ENCODE peak calls at places on chromosomes 2 and 18, in four cellular contexts. G, W, A and V are unnamed samples.

GRCh38 chr18:610214-610928 is 13.6 kb downstream of the CLUL1 start:
- DNase-seq in G (no peak), W (no peak), A (no peak), V (no peak)

GRCh38 chr18:48697441-48697840 is 158.6 kb downstream of the CTIF start:
- DNase-seq in G (no peak), W (no peak), A (no peak), V (no peak)

GRCh38 chr2:43221660-43222471 is 4.5 kb downstream of the ZFP36L2 start:
- DNase-seq in G (peak; percentile 85), W (peak; percentile 94), A (no peak), V (peak; percentile 70)

GRCh38 chr18:57060814-57061213 is 86.1 kb upstream of the BOD1L2 start:
- DNase-seq in G (no peak), W (no peak), A (no peak), V (no peak)

GRCh38 chr2:47276061-47276460 is 121.0 kb upstream of the STPG4 start:
- DNase-seq in G (no peak), W (no peak), A (no peak), V (no peak)

GRCh38 chr2:96899084-96899735 is 29.3 kb upstream of the SEMA4C start:
- DNase-seq in G (no peak), W (no peak), A (no peak), V (no peak)

GRCh38 chr2:220104871-220105351 is 477.5 kb downstream of the SLC4A3 start:
- DNase-seq in G (peak; percentile 12), W (no peak), A (no peak), V (peak; percentile 30)

GRCh38 chr18:70535041-70535440 is 246.2 kb downstream of the SOCS6 start:
- DNase-seq in G (no peak), W (no peak), A (no peak), V (no peak)

GRCh38 chr2:80054339-80054675 is 250.2 kb downstream of the LRRTM1 start:
- DNase-seq in G (no peak), W (no peak), A (no peak), V (no peak)

GRCh38 chr2:184463102-184463865 is 135.0 kb upstream of the ZNF804A start:
- DNase-seq in G (no peak), W (peak; percentile 42), A (no peak), V (no peak)

GRCh38 chr2:109342890-109343289 is 213.9 kb downstream of the SH3RF3 start:
- DNase-seq in G (no peak), W (no peak), A (no peak), V (no peak)

GRCh38 chr2:101556033-101556459 is 81.1 kb upstream of the RFX8 start:
- DNase-seq in G (no peak), W (peak; percentile 77), A (no peak), V (no peak)

GRCh38 chr2:56811401-56811800 is 627.6 kb downstream of the CCDC85A start:
- DNase-seq in G (no peak), W (no peak), A (no peak), V (no peak)

GRCh38 chr2:47354013-47354816 is 48.7 kb upstream of the MSH2 start:
- DNase-seq in G (peak; percentile 71), W (peak; percentile 74), A (no peak), V (peak; percentile 33)

GRCh38 chr2:174510583-174511189 is 23.9 kb upstream of the GPR155 start:
- DNase-seq in G (no peak), W (peak; percentile 25), A (no peak), V (no peak)

GRCh38 chr2:72898263-72898906 is 11.2 kb downstream of the SPR start:
- DNase-seq in G (no peak), W (no peak), A (no peak), V (no peak)

GRCh38 chr2:18118703-18119102 is 240.2 kb downstream of the KCNS3 start:
- DNase-seq in G (no peak), W (no peak), A (no peak), V (no peak)

GRCh38 chr2:28717339-28717758 is 34.3 kb upstream of the PPP1CB start:
- DNase-seq in G (no peak), W (peak; percentile 23), A (no peak), V (no peak)

GRCh38 chr2:236176417-236176816 is 8.2 kb upstream of the GBX2 start:
- DNase-seq in G (peak; percentile 62), W (peak; percentile 64), A (no peak), V (peak; percentile 42)

GRCh38 chr2:67839668-67840067 is 223.1 kb downstream of the C1D start:
- DNase-seq in G (no peak), W (no peak), A (no peak), V (no peak)

GRCh38 chr2:144801325-144801724 is 281.4 kb upstream of the ZEB2 start:
- DNase-seq in G (no peak), W (no peak), A (no peak), V (no peak)

GRCh38 chr2:141957321-141957720 is 173.5 kb downstream of the LRP1B start:
- DNase-seq in G (no peak), W (no peak), A (no peak), V (no peak)

GRCh38 chr18:45384137-45384998 is 230.9 kb upstream of the SLC14A2 start:
- DNase-seq in G (peak; percentile 55), W (peak; percentile 27), A (peak; percentile 8), V (peak; percentile 30)

GRCh38 chr18:79575891-79576685 is 103.5 kb upstream of the CTDP1 start:
- DNase-seq in G (no peak), W (no peak), A (no peak), V (no peak)

GRCh38 chr2:220451438-220451837 is 824.0 kb downstream of the SLC4A3 start:
- DNase-seq in G (no peak), W (no peak), A (no peak), V (no peak)

GRCh38 chr2:25078171-25079049 is 36.5 kb downstream of the EFR3B start:
- DNase-seq in G (no peak), W (peak; percentile 23), A (no peak), V (peak; percentile 39)

GRCh38 chr18:3246636-3247242 is 862 bp upstream of the MYL12A start:
- DNase-seq in G (peak; percentile 80), W (no peak), A (no peak), V (no peak)

GRCh38 chr2:240936106-240936505 is 30.0 kb downstream of the CROCC2 start:
- DNase-seq in G (no peak), W (no peak), A (no peak), V (no peak)

GRCh38 chr2:234725528-234726264 is 226.1 kb upstream of the SH3BP4 start:
- DNase-seq in G (no peak), W (peak; percentile 24), A (no peak), V (no peak)
- TF ChIP-seq FOXM1 in G (no peak), W (no peak), A (no peak), V (no peak)

GRCh38 chr18:62329676-62330454 is 4.8 kb downstream of the TNFRSF11A start:
- DNase-seq in G (no peak), W (peak; percentile 52), A (no peak), V (no peak)
- TF ChIP-seq BHLHE40 in G (no peak), W (no peak), A (peak; percentile 41), V (no peak)

GRCh38 chr2:175838979-175839378 is 163.1 kb downstream of the LNPK start:
- DNase-seq in G (no peak), W (no peak), A (no peak), V (no peak)

GRCh38 chr2:175840261-175840660 is 161.8 kb downstream of the LNPK start:
- DNase-seq in G (no peak), W (no peak), A (no peak), V (no peak)

GRCh38 chr2:175847128-175847527 is 154.9 kb downstream of the LNPK start:
- DNase-seq in G (no peak), W (no peak), A (no peak), V (no peak)

DNA sequence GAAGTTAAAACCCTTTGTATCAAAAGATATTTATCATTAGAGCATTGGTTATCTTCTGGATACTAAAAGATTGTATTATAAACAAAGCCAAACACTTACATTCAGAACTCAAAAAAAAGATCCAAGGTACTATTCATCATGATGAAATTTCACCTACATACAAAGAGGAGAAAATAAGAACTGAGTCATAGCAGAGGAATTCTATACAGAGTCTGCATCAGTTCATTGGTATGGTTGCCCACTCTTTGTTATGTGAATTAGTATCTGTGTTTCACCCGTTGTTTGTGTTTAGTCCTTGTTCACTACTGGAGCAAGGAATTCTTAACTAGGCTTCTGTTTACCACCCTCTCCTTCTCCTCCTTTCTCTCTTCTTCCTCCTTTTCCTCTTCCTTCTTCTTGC is 157.9 kb downstream of the LNPK start:
- DNase-seq in G (no peak), W (no peak), A (no peak), V (no peak)
- TF ChIP-seq SP1 in G (no peak), W (no peak), A (no peak), V (no peak)

GRCh38 chr18:4400911-4401310 is 54.2 kb downstream of the DLGAP1 start:
- DNase-seq in G (no peak), W (no peak), A (no peak), V (no peak)

GRCh38 chr18:4403836-4404235 is 51.3 kb downstream of the DLGAP1 start:
- DNase-seq in G (no peak), W (no peak), A (no peak), V (no peak)

GRCh38 chr18:4394700-4395099 is 60.4 kb downstream of the DLGAP1 start:
- DNase-seq in G (no peak), W (no peak), A (peak; percentile 45), V (no peak)

GRCh38 chr18:4399929-4400328 is 55.2 kb downstream of the DLGAP1 start:
- DNase-seq in G (no peak), W (no peak), A (no peak), V (no peak)
- TF ChIP-seq FOXM1 in G (no peak), W (no peak), A (no peak), V (no peak)

DNA sequence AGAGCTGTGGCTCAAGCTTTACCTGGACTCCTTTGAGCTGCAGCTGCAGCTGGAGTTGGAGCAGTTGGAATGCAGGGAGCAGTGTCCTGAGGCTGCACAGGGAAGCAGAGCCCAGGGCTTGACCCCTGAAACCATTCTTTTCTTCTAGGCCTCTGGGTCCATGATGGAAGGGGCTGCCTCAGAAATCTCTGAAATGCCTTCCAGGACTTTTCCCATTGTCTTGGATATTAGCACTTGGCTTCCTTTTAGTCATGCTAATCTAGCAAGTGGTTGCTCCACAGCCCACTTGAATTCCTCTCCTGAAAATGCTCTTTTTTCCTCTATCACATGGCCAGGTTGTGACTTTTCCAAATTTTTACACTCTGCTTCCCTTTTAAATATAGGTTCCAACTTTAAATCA is 108.6 kb upstream of the RNF152 start:
- DNase-seq in G (no peak), W (no peak), A (no peak), V (no peak)
- TF ChIP-seq BHLHE40 in G (no peak), W (no peak), A (no peak), V (no peak)

GRCh38 chr18:55549474-55550104 is 38.4 kb downstream of the TCF4 start:
- DNase-seq in G (peak; percentile 53), W (no peak), A (no peak), V (no peak)
- TF ChIP-seq SP1 in G (no peak), W (no peak), A (no peak), V (no peak)

GRCh38 chr2:210997373-210997772 is 441.0 kb downstream of the CPS1 start:
- DNase-seq in G (no peak), W (no peak), A (no peak), V (no peak)
- TF ChIP-seq FOXM1 in G (no peak), W (no peak), A (no peak), V (no peak)